ENCODE peak calls at places on chromosomes 1 and 21, in six cellular contexts. One of them, this sample, is unnamed.
A peak's percentile ranks its signal among the peaks of the same experiment; 100 is the strongest.

GRCh38 chr21:44818636-44819011 is 762 bp upstream of the SUMO3 start:
- DNase-seq in fibroblast of mammary gland: no peak
- DNase-seq in stimulated activated CD4-positive, alpha-beta T cell treated with anti-CD3 and anti-CD28 coated beads, Interleukin-1b, Interleukin-23, amount 100 ng/mL, for 1 hour: no peak
- DNase-seq in A172: no peak
- DNase-seq in NCI-H748 treated with DMSO at 0.1 percent for 48 hours: no peak
- DNase-seq in activated T-helper 1 cell treated with Interleukin-2 at 50 U/mL for 16 hours: no peak
- DNase-seq in this sample: no peak

GRCh38 chr1:155070392-155070700 is 6.8 kb downstream of the EFNA4 start:
- DNase-seq in A172: no peak
- DNase-seq in fibroblast of mammary gland: no peak
- DNase-seq in NCI-H748 treated with DMSO at 0.1 percent for 48 hours: no peak
- DNase-seq in stimulated activated CD4-positive, alpha-beta T cell treated with anti-CD3 and anti-CD28 coated beads, Interleukin-1b, Interleukin-23, amount 100 ng/mL, for 1 hour: no peak
- DNase-seq in activated T-helper 1 cell treated with Interleukin-2 at 50 U/mL for 16 hours: no peak
- DNase-seq in this sample: no peak

GRCh38 chr1:67676946-67677345 is 8.1 kb upstream of the GADD45A start:
- DNase-seq in A172: no peak
- DNase-seq in activated T-helper 1 cell treated with Interleukin-2 at 50 U/mL for 16 hours: no peak
- DNase-seq in NCI-H748 treated with DMSO at 0.1 percent for 48 hours: peak; percentile 7
- DNase-seq in fibroblast of mammary gland: no peak
- DNase-seq in stimulated activated CD4-positive, alpha-beta T cell treated with anti-CD3 and anti-CD28 coated beads, Interleukin-1b, Interleukin-23, amount 100 ng/mL, for 1 hour: no peak
- DNase-seq in this sample: no peak

GRCh38 chr1:184532199-184532598 is 145.4 kb downstream of the C1orf21 start:
- DNase-seq in activated T-helper 1 cell treated with Interleukin-2 at 50 U/mL for 16 hours: no peak
- DNase-seq in A172: no peak
- DNase-seq in fibroblast of mammary gland: no peak
- DNase-seq in stimulated activated CD4-positive, alpha-beta T cell treated with anti-CD3 and anti-CD28 coated beads, Interleukin-1b, Interleukin-23, amount 100 ng/mL, for 1 hour: no peak
- DNase-seq in NCI-H748 treated with DMSO at 0.1 percent for 48 hours: no peak
- DNase-seq in this sample: no peak

GRCh38 chr1:42680921-42681683 is 1.1 kb upstream of the YBX1 start:
- DNase-seq in NCI-H748 treated with DMSO at 0.1 percent for 48 hours: peak; percentile 99
- DNase-seq in A172: peak; percentile 10
- DNase-seq in stimulated activated CD4-positive, alpha-beta T cell treated with anti-CD3 and anti-CD28 coated beads, Interleukin-1b, Interleukin-23, amount 100 ng/mL, for 1 hour: no peak
- DNase-seq in fibroblast of mammary gland: peak; percentile 33
- DNase-seq in activated T-helper 1 cell treated with Interleukin-2 at 50 U/mL for 16 hours: no peak
- DNase-seq in this sample: no peak

GRCh38 chr1:40199126-40199525 is 37.9 kb downstream of the RLF start:
- DNase-seq in stimulated activated CD4-positive, alpha-beta T cell treated with anti-CD3 and anti-CD28 coated beads, Interleukin-1b, Interleukin-23, amount 100 ng/mL, for 1 hour: no peak
- DNase-seq in activated T-helper 1 cell treated with Interleukin-2 at 50 U/mL for 16 hours: no peak
- DNase-seq in fibroblast of mammary gland: no peak
- DNase-seq in NCI-H748 treated with DMSO at 0.1 percent for 48 hours: no peak
- DNase-seq in A172: no peak
- DNase-seq in this sample: no peak

GRCh38 chr1:241462371-241462770 is 57.2 kb downstream of the FH start:
- DNase-seq in activated T-helper 1 cell treated with Interleukin-2 at 50 U/mL for 16 hours: no peak
- DNase-seq in A172: no peak
- DNase-seq in stimulated activated CD4-positive, alpha-beta T cell treated with anti-CD3 and anti-CD28 coated beads, Interleukin-1b, Interleukin-23, amount 100 ng/mL, for 1 hour: no peak
- DNase-seq in fibroblast of mammary gland: peak; percentile 49
- DNase-seq in NCI-H748 treated with DMSO at 0.1 percent for 48 hours: no peak
- DNase-seq in this sample: no peak

GRCh38 chr1:241138248-241138647 is 218.8 kb downstream of the RGS7 start:
- DNase-seq in fibroblast of mammary gland: no peak
- DNase-seq in A172: no peak
- DNase-seq in stimulated activated CD4-positive, alpha-beta T cell treated with anti-CD3 and anti-CD28 coated beads, Interleukin-1b, Interleukin-23, amount 100 ng/mL, for 1 hour: no peak
- DNase-seq in NCI-H748 treated with DMSO at 0.1 percent for 48 hours: no peak
- DNase-seq in activated T-helper 1 cell treated with Interleukin-2 at 50 U/mL for 16 hours: no peak
- DNase-seq in this sample: no peak

GRCh38 chr1:21254335-21254951 is 35.8 kb downstream of the ECE1 start:
- DNase-seq in A172: no peak
- DNase-seq in stimulated activated CD4-positive, alpha-beta T cell treated with anti-CD3 and anti-CD28 coated beads, Interleukin-1b, Interleukin-23, amount 100 ng/mL, for 1 hour: no peak
- DNase-seq in activated T-helper 1 cell treated with Interleukin-2 at 50 U/mL for 16 hours: no peak
- DNase-seq in NCI-H748 treated with DMSO at 0.1 percent for 48 hours: no peak
- DNase-seq in fibroblast of mammary gland: peak; percentile 65
- DNase-seq in this sample: no peak

GRCh38 chr1:184843732-184844495 is 89.3 kb upstream of the EDEM3 start:
- DNase-seq in activated T-helper 1 cell treated with Interleukin-2 at 50 U/mL for 16 hours: peak; percentile 39
- DNase-seq in A172: peak; percentile 46
- DNase-seq in fibroblast of mammary gland: no peak
- DNase-seq in NCI-H748 treated with DMSO at 0.1 percent for 48 hours: no peak
- DNase-seq in stimulated activated CD4-positive, alpha-beta T cell treated with anti-CD3 and anti-CD28 coated beads, Interleukin-1b, Interleukin-23, amount 100 ng/mL, for 1 hour: no peak
- DNase-seq in this sample: no peak

GRCh38 chr1:178931843-178932551 is 61.1 kb upstream of the ANGPTL1 start:
- DNase-seq in A172: no peak
- DNase-seq in activated T-helper 1 cell treated with Interleukin-2 at 50 U/mL for 16 hours: no peak
- DNase-seq in fibroblast of mammary gland: peak; percentile 93
- DNase-seq in stimulated activated CD4-positive, alpha-beta T cell treated with anti-CD3 and anti-CD28 coated beads, Interleukin-1b, Interleukin-23, amount 100 ng/mL, for 1 hour: no peak
- DNase-seq in NCI-H748 treated with DMSO at 0.1 percent for 48 hours: no peak
- DNase-seq in this sample: peak; percentile 92

GRCh38 chr1:22142315-22143064 is 407 bp downstream of the WNT4 start:
- DNase-seq in activated T-helper 1 cell treated with Interleukin-2 at 50 U/mL for 16 hours: no peak
- DNase-seq in NCI-H748 treated with DMSO at 0.1 percent for 48 hours: no peak
- DNase-seq in fibroblast of mammary gland: no peak
- DNase-seq in stimulated activated CD4-positive, alpha-beta T cell treated with anti-CD3 and anti-CD28 coated beads, Interleukin-1b, Interleukin-23, amount 100 ng/mL, for 1 hour: no peak
- DNase-seq in A172: no peak
- DNase-seq in this sample: no peak

GRCh38 chr1:162561616-162562451 is at the start of gene UAP1:
- DNase-seq in fibroblast of mammary gland: no peak
- DNase-seq in activated T-helper 1 cell treated with Interleukin-2 at 50 U/mL for 16 hours: no peak
- DNase-seq in NCI-H748 treated with DMSO at 0.1 percent for 48 hours: no peak
- DNase-seq in A172: peak; percentile 40
- DNase-seq in stimulated activated CD4-positive, alpha-beta T cell treated with anti-CD3 and anti-CD28 coated beads, Interleukin-1b, Interleukin-23, amount 100 ng/mL, for 1 hour: no peak
- DNase-seq in this sample: no peak

GRCh38 chr1:171431994-171432393 is 53.3 kb upstream of the PRRC2C start:
- DNase-seq in NCI-H748 treated with DMSO at 0.1 percent for 48 hours: no peak
- DNase-seq in stimulated activated CD4-positive, alpha-beta T cell treated with anti-CD3 and anti-CD28 coated beads, Interleukin-1b, Interleukin-23, amount 100 ng/mL, for 1 hour: no peak
- DNase-seq in A172: no peak
- DNase-seq in activated T-helper 1 cell treated with Interleukin-2 at 50 U/mL for 16 hours: no peak
- DNase-seq in fibroblast of mammary gland: no peak
- DNase-seq in this sample: no peak

GRCh38 chr1:79694241-79694640 is 687.7 kb upstream of the ADGRL4 start:
- DNase-seq in activated T-helper 1 cell treated with Interleukin-2 at 50 U/mL for 16 hours: no peak
- DNase-seq in fibroblast of mammary gland: no peak
- DNase-seq in stimulated activated CD4-positive, alpha-beta T cell treated with anti-CD3 and anti-CD28 coated beads, Interleukin-1b, Interleukin-23, amount 100 ng/mL, for 1 hour: no peak
- DNase-seq in A172: no peak
- DNase-seq in NCI-H748 treated with DMSO at 0.1 percent for 48 hours: no peak
- DNase-seq in this sample: no peak

GRCh38 chr1:97989094-97989680 is 68.4 kb upstream of the DPYD start:
- DNase-seq in fibroblast of mammary gland: peak; percentile 47
- DNase-seq in stimulated activated CD4-positive, alpha-beta T cell treated with anti-CD3 and anti-CD28 coated beads, Interleukin-1b, Interleukin-23, amount 100 ng/mL, for 1 hour: no peak
- DNase-seq in NCI-H748 treated with DMSO at 0.1 percent for 48 hours: no peak
- DNase-seq in activated T-helper 1 cell treated with Interleukin-2 at 50 U/mL for 16 hours: no peak
- DNase-seq in A172: no peak
- DNase-seq in this sample: no peak

GRCh38 chr1:63635681-63636080 is 42.5 kb downstream of the PGM1 start:
- DNase-seq in stimulated activated CD4-positive, alpha-beta T cell treated with anti-CD3 and anti-CD28 coated beads, Interleukin-1b, Interleukin-23, amount 100 ng/mL, for 1 hour: no peak
- DNase-seq in fibroblast of mammary gland: peak; percentile 94
- DNase-seq in A172: no peak
- DNase-seq in activated T-helper 1 cell treated with Interleukin-2 at 50 U/mL for 16 hours: no peak
- DNase-seq in NCI-H748 treated with DMSO at 0.1 percent for 48 hours: no peak
- DNase-seq in this sample: no peak

GRCh38 chr1:196449459-196449858 is 158.8 kb downstream of the KCNT2 start:
- DNase-seq in stimulated activated CD4-positive, alpha-beta T cell treated with anti-CD3 and anti-CD28 coated beads, Interleukin-1b, Interleukin-23, amount 100 ng/mL, for 1 hour: no peak
- DNase-seq in fibroblast of mammary gland: peak; percentile 10
- DNase-seq in A172: no peak
- DNase-seq in NCI-H748 treated with DMSO at 0.1 percent for 48 hours: no peak
- DNase-seq in activated T-helper 1 cell treated with Interleukin-2 at 50 U/mL for 16 hours: no peak
- DNase-seq in this sample: no peak

GRCh38 chr1:182235952-182236650 is 155.5 kb downstream of the GLUL start:
- DNase-seq in NCI-H748 treated with DMSO at 0.1 percent for 48 hours: peak; percentile 86
- DNase-seq in activated T-helper 1 cell treated with Interleukin-2 at 50 U/mL for 16 hours: no peak
- DNase-seq in A172: peak; percentile 63
- DNase-seq in stimulated activated CD4-positive, alpha-beta T cell treated with anti-CD3 and anti-CD28 coated beads, Interleukin-1b, Interleukin-23, amount 100 ng/mL, for 1 hour: no peak
- DNase-seq in fibroblast of mammary gland: peak; percentile 82
- DNase-seq in this sample: no peak

This sample was measured in tibial artery.